ENCODE peak calls at places on chromosomes 6 and 20, in eight cellular contexts. E is PC-3; P is BE2C; R is left ventricle myocardium inferior; I is uterus; U is CD8-positive, alpha-beta T cell; S is tibial nerve; T is neural progenitor cell. F is an unnamed sample.

GRCh38 chr6:144377586-144377985 is 92.5 kb downstream of the UTRN start:
- DNase-seq in P (no peak), T (no peak), I (no peak), U (no peak), E (no peak), R (no peak), S (no peak), F (no peak)

GRCh38 chr6:138109042-138109997 is 2.1 kb upstream of the PERP start:
- DNase-seq in T (peak; percentile 48), E (peak; percentile 82), S (peak; percentile 95), I (peak; percentile 69), R (peak; percentile 51), P (peak; percentile 61), U (peak; percentile 84), F (peak; percentile 85)

GRCh38 chr20:50788868-50789125 is 6.1 kb upstream of the BCAS4 start:
- DNase-seq in U (no peak), R (no peak), I (no peak), P (no peak), T (no peak), E (no peak), S (no peak), F (no peak)

GRCh38 chr20:47713941-47714450 is 71.3 kb downstream of the SULF2 start:
- DNase-seq in U (no peak), S (peak; percentile 66), I (peak; percentile 67), R (peak; percentile 34), T (no peak), P (peak; percentile 60), E (no peak), F (no peak)

GRCh38 chr6:75524322-75524972 is 30.8 kb upstream of the FILIP1 start:
- DNase-seq in U (no peak), T (peak; percentile 6), R (no peak), E (peak; percentile 88), S (no peak), I (no peak), P (no peak), F (no peak)

GRCh38 chr20:62376112-62377063 is 9.3 kb upstream of the LAMA5 start:
- DNase-seq in T (peak; percentile 96), S (no peak), U (no peak), I (peak; percentile 52), R (no peak), E (no peak), P (peak; percentile 78), F (no peak)

GRCh38 chr20:2602746-2603145 is 49.7 kb upstream of the NOP56 start:
- DNase-seq in T (no peak), I (no peak), P (no peak), U (no peak), R (no peak), S (no peak), E (no peak), F (no peak)

GRCh38 chr6:18276610-18277009 is 12.3 kb upstream of the DEK start:
- DNase-seq in R (no peak), T (peak; percentile 45), S (no peak), U (no peak), P (no peak), E (no peak), I (no peak), F (no peak)

GRCh38 chr6:136012948-136013347 is 161.4 kb downstream of the PDE7B start:
- DNase-seq in E (no peak), I (no peak), U (no peak), R (no peak), S (no peak), P (no peak), T (no peak), F (no peak)

GRCh38 chr6:53922571-53922981 is 127.8 kb downstream of the LRRC1 start:
- DNase-seq in S (no peak), T (peak; percentile 5), U (no peak), I (no peak), R (no peak), E (no peak), P (no peak), F (no peak)

GRCh38 chr20:17914957-17915356 is 53.6 kb downstream of the SNX5 start:
- DNase-seq in P (no peak), U (no peak), S (no peak), I (no peak), E (no peak), R (no peak), T (no peak), F (peak; percentile 34)

GRCh38 chr6:110537208-110538123 is 61.1 kb upstream of the SLC22A16 start:
- DNase-seq in P (no peak), T (no peak), I (no peak), E (peak; percentile 93), S (no peak), U (no peak), R (no peak), F (no peak)

GRCh38 chr6:15420959-15421438 is 175.1 kb downstream of the JARID2 start:
- DNase-seq in S (no peak), U (no peak), T (no peak), P (no peak), E (no peak), R (no peak), I (no peak), F (no peak)

GRCh38 chr6:145006914-145007313 is 721.8 kb downstream of the UTRN start:
- DNase-seq in I (no peak), U (no peak), S (no peak), R (no peak), T (no peak), P (no peak), E (no peak), F (no peak)

GRCh38 chr6:108562503-108562993 is 1.8 kb downstream of the FOXO3 start:
- DNase-seq in U (no peak), E (peak; percentile 71), T (peak; percentile 81), R (peak; percentile 64), P (peak; percentile 65), I (peak; percentile 82), S (peak; percentile 85), F (peak; percentile 84)

GRCh38 chr6:169905041-169905807 is 153.8 kb downstream of the ERMARD start:
- DNase-seq in I (peak; percentile 73), E (peak; percentile 48), S (peak; percentile 57), R (no peak), T (no peak), P (no peak), U (no peak), F (no peak)

GRCh38 chr20:2296545-2297351 is 947 bp downstream of the TGM3 start:
- DNase-seq in U (no peak), R (no peak), S (no peak), E (no peak), P (no peak), T (no peak), I (no peak), F (no peak)

GRCh38 chr6:10381133-10381829 is 33.6 kb downstream of the TFAP2A start:
- DNase-seq in S (no peak), E (no peak), P (no peak), I (no peak), U (no peak), R (no peak), T (peak; percentile 76), F (no peak)

GRCh38 chr6:153958860-153959259 is 80.2 kb upstream of the OPRM1 start:
- DNase-seq in S (no peak), I (no peak), U (no peak), T (no peak), R (no peak), P (no peak), E (no peak), F (no peak)

GRCh38 chr20:46057856-46058655 is 29.0 kb downstream of the SLC12A5 start:
- DNase-seq in P (no peak), R (peak; percentile 51), I (peak; percentile 24), E (no peak), S (no peak), T (peak; percentile 80), U (no peak), F (no peak)

DNA sequence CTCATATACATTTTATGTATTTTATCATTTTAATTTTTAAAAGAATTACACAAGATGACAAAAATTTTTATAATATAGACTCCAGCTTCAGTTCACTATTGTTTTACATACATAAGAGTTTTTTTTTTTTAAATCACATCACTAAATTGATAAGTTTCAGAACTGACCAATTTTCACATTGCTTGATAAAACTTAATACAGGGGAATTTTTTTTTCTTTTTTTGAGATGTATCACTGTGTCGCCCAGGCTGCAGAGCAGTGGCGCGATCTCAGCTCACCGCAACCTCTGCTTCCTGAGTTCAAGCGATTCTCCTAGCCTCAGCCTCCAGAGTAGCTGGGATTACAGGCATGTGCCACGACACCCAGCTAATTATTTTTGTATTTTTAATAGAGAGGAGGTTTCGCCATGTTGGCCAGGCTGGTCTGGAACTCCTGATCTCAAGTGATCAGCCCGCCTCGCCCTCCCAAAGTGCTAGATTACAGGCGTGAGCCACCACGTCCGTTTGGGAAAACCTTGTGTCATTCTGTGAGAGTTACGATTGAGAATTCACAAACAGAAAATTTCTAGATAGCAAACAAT is 36.6 kb upstream of the BTN3A2 start:
- DNase-seq in P (peak; percentile 41), T (no peak), R (no peak), E (no peak), S (no peak), I (no peak), U (no peak), F (no peak)
- H3K27me3 ChIP-seq in P (no peaks in the 10 kb centered on the region), T (peaks cover 51% of the 10 kb centered on the region), R (peaks cover 88% of the 10 kb centered on the region), E (no peaks in the 10 kb centered on the region), S (peaks cover 69% of the 10 kb centered on the region), I (peaks cover 63% of the 10 kb centered on the region), U (peaks cover 10% of the 10 kb centered on the region), F (peaks cover 30% of the 10 kb centered on the region)

DNA sequence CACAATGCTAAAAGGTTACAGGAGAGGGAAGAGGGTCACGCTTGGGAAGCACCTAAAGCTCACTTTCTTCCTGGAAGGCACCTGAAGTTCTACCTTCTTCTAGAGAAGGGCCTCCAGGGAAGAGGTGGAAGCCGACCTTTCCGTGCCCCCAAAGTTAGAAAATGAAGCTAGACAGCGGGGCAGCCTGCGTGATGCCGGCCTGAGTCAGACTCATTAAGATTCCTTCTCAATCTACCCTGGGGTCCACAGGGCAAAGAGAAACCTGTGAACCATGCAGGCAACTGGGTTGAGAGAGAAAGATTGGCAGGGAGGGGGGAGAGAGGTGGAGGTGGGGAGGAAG is 54.8 kb upstream of the CCDC167 start:
- DNase-seq in T (no peak), E (peak; percentile 75), U (no peak), S (no peak), P (no peak), R (no peak), I (no peak), F (no peak)
- H3K27me3 ChIP-seq in T (no peaks in the 10 kb centered on the region), E (no peaks in the 10 kb centered on the region), U (no peaks in the 10 kb centered on the region), S (no peaks in the 10 kb centered on the region), P (no peaks in the 10 kb centered on the region), R (peaks cover 45% of the 10 kb centered on the region), I (no peaks in the 10 kb centered on the region), F (no peaks in the 10 kb centered on the region)

DNA sequence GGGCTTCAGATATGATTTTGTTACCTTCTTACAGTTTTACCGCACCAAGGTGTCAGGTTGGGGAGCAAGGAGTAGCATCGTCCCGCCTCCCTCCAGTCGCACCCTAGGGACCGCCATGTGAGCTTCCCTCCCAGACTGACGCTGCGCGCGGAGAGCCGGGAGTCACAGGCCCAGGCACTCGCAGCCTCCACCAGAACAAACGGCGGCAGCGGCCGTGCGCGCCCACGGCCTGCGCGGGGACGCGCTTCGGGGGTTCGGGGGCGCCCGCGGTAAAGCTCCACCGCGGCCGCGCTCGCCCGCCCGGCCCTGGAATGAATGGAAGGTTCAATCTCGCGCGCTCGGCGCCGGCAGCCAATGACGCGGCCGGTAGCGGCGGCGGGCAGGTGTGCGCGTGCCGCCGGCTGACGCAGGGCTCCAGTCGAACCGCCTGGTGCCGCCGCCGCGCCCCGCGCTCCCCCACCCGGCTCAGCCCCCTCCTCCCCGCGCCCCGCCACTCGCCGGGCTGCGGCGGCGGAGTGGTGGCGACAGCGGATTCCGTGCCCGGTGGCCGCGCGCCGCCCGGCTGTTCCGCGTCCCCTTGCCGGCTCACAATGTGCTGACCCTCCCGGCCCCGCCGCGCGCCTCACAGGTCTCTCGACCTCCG is 16.5 kb upstream of the LIN28B start:
- DNase-seq in U (no peak), I (no peak), P (peak; percentile 81), T (peak; percentile 95), S (no peak), E (no peak), R (no peak), F (no peak)
- H3K27me3 ChIP-seq in U (peaks cover 25% of the 10 kb centered on the region), I (peaks cover 45% of the 10 kb centered on the region), P (no peaks in the 10 kb centered on the region), T (no peaks in the 10 kb centered on the region), S (peaks cover 75% of the 10 kb centered on the region), E (peaks cover 19% of the 10 kb centered on the region), R (peaks cover 100% of the 10 kb centered on the region), F (no peaks in the 10 kb centered on the region)

GRCh38 chr6:34108159-34108558 is 37.7 kb downstream of the GRM4 start:
- DNase-seq in I (no peak), S (no peak), T (no peak), U (no peak), E (no peak), R (no peak), P (no peak), F (no peak)
- H3K27me3 ChIP-seq in I (no peaks in the 10 kb centered on the region), S (peaks cover 32% of the 10 kb centered on the region), T (no peaks in the 10 kb centered on the region), U (no peaks in the 10 kb centered on the region), E (peaks cover 27% of the 10 kb centered on the region), R (peaks cover 97% of the 10 kb centered on the region), P (no peaks in the 10 kb centered on the region), F (no peaks in the 10 kb centered on the region)